ENCODE peak calls at places on chromosomes 4 and X, in eight cellular contexts. Q, P, J, U, L, T, G and S are unnamed samples. For H3K4me1 and H3K9me3, the result is how much of the 10 kb centered on the place peaks cover.

GRCh38 chrX:102808336-102808735 is 87.8 kb downstream of the GPRASP3 start:
- DNase-seq in J (no peak), G (peak), Q (no peak), U (no peak), L (peak), P (no peak), T (no peak), S (no peak)

GRCh38 chr4:187865914-187866313 is 129.7 kb upstream of the ZFP42 start:
- DNase-seq in P (no peak), U (no peak), G (no peak), L (no peak), T (no peak), Q (peak), J (no peak), S (no peak)

GRCh38 chr4:84501721-84502267 is 2.7 kb upstream of the NKX6-1 start:
- DNase-seq in U (no peak), J (no peak), L (no peak), T (no peak), P (no peak), Q (no peak), G (no peak), S (no peak)

GRCh38 chrX:21412883-21413282 is 38.7 kb downstream of the CNKSR2 start:
- DNase-seq in Q (peak), L (peak), P (no peak), U (no peak), J (no peak), T (no peak), G (no peak), S (no peak)

GRCh38 chrX:103540145-103540544 is 20.9 kb upstream of the RAB40A start:
- DNase-seq in L (peak), P (no peak), U (no peak), J (no peak), G (peak), T (no peak), Q (peak), S (no peak)

GRCh38 chr4:41661447-41662076 is 87.0 kb downstream of the PHOX2B start:
- DNase-seq in L (peak), P (peak), U (peak), G (peak), T (peak), J (peak), Q (peak), S (peak)

GRCh38 chr4:142532054-142532453 is 314.0 kb downstream of the INPP4B start:
- DNase-seq in T (no peak), P (no peak), L (no peak), J (no peak), Q (no peak), G (no peak), U (peak), S (no peak)

GRCh38 chr4:19592391-19592790 is 659.3 kb upstream of the SLIT2 start:
- DNase-seq in T (no peak), P (no peak), U (no peak), Q (no peak), G (peak), L (peak), J (no peak), S (no peak)

GRCh38 chr4:16745887-16746286 is 152.6 kb downstream of the LDB2 start:
- DNase-seq in G (no peak), T (no peak), L (no peak), P (no peak), U (no peak), Q (no peak), J (no peak), S (no peak)

GRCh38 chr4:54100607-54101189 is 735 bp downstream of the GSX2 start:
- DNase-seq in J (no peak), P (no peak), U (no peak), T (no peak), G (no peak), L (peak), Q (no peak), S (no peak)

GRCh38 chr4:82891728-82892466 is 944 bp upstream of the SEC31A start:
- DNase-seq in P (no peak), Q (peak), T (no peak), L (peak), U (no peak), G (no peak), J (no peak), S (no peak)

DNA sequence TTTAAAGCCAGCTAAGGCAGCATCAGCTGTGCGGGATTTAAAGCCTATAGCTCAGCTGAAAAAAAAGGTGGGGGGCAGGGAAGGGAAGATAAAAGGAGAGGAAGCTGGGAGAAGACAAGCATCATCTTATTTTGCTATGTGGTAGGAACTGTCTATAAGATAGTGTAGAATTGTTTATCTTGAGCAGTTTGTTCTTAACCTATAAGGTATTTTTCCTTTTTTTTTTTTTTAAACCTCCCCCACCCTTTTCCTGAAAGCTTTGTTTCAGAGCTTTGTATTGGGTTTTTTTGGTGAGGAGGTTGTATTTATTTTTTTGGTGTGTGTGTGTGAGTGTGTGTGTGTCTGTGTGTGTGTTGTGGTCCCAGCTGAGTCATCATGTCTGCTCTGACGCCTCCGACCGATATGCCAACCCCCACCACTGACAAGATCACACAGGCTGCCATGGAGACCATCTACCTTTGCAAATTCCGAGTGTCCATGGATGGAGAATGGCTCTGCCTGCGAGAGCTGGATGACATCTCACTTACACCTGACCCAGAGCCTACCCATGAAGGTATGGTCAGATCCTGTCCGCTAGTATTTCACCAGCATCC is 531 bp downstream of the RUFY3 start:
- DNase-seq in P (no peak), J (no peak), L (peak), U (no peak), G (no peak), T (no peak), Q (peak), S (no peak)
- H3K27ac ChIP-seq in P (peak), J (no peak), L (peak), U (no peak), G (no peak), T (peak), Q (peak), S (no peak)

GRCh38 chrX:50704360-50704759 is 109.6 kb downstream of the SHROOM4 start:
- DNase-seq in T (no peak), J (no peak), G (no peak), Q (peak), L (peak), P (no peak), U (no peak), S (no peak)
- H3K4me1 ChIP-seq in T (under half), J (under half), G (under half), Q (under half), L (under half), P (under half), U (under half), S (under half)

DNA sequence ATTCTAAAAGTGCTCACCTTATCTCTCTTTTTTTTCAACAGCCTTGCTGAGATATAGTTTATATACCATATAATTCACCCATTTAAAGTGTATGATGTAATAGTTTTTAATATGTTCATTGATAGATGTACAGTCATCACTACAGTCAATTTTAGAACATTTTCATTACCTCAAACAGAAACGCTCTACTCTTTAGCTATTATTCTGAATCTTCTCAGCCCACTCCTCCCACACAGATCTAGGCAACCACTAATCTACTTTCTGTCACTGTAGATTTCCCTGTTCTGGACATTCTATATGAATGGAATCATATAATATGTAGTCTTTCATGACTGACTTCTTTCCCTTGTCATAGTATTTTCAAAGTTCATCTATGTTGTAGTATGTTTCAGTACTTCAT is 22.6 kb downstream of the MND1 start:
- DNase-seq in Q (no peak), G (no peak), J (no peak), P (no peak), U (no peak), L (no peak), T (no peak), S (no peak)
- H3K9me3 ChIP-seq in Q (under half), G (under half), J (under half), P (under half), U (under half), L (under half), T (under half), S (under half)

GRCh38 chr4:122874194-122874593 is 47.6 kb downstream of the FGF2 start:
- DNase-seq in P (no peak), L (peak), J (peak), G (peak), T (no peak), Q (peak), U (no peak), S (no peak)

GRCh38 chr4:122873146-122873545 is 46.5 kb downstream of the FGF2 start:
- DNase-seq in Q (no peak), U (no peak), G (no peak), P (no peak), T (no peak), L (no peak), J (no peak), S (no peak)

GRCh38 chr4:122876456-122876855 is 45.9 kb downstream of the NUDT6 start:
- DNase-seq in G (no peak), T (no peak), P (no peak), U (no peak), Q (no peak), L (peak), J (no peak), S (no peak)

GRCh38 chr4:122875949-122876348 is 46.4 kb downstream of the NUDT6 start:
- DNase-seq in L (no peak), U (no peak), P (no peak), Q (no peak), J (no peak), T (no peak), G (no peak), S (no peak)

GRCh38 chr4:122873752-122874151 is 47.1 kb downstream of the FGF2 start:
- DNase-seq in L (peak), P (peak), J (peak), Q (peak), T (no peak), G (peak), U (no peak), S (no peak)
- H3K27ac ChIP-seq in L (peak), P (peak), J (no peak), Q (peak), T (no peak), G (peak), U (no peak), S (no peak)

DNA sequence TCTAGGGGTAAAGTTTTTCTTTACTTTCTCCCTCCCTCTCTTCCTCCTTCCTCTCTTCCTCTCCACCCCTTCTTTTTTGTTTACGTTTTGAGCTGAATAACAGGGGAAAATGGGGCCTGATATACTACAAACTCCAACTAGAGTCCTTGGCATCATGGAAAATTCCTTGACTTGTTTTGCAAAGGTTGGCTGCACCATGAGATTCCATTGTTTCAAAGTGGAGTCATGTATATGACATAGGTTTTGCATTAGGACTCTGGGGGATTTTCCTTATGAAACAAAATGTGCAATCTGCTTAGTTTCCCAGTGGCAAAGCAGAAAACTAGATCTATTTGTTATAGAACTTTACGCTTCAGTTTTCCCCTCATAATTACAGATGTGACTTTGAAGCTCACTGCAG is 233.5 kb upstream of the PGRMC2 start:
- DNase-seq in T (no peak), J (peak), U (no peak), Q (peak), P (no peak), G (no peak), L (peak), S (no peak)
- H3K4me1 ChIP-seq in T (under half), J (half or more), U (under half), Q (under half), P (half or more), G (half or more), L (half or more), S (under half)

GRCh38 chr4:10069065-10069626 is 47.5 kb downstream of the WDR1 start:
- DNase-seq in U (no peak), J (no peak), P (no peak), Q (no peak), L (no peak), G (no peak), T (no peak), S (no peak)
- H3K9me3 ChIP-seq in U (under half), J (under half), P (under half), Q (under half), L (under half), G (under half), T (under half), S (under half)